ENCODE peak calls at places on chromosome 6, in six cellular contexts. P is transverse colon; C is activated naive CD8-positive, alpha-beta T cell treated with anti-CD3 and anti-CD28 coated beads, Interleukin-2, amount 50 U/mL, for 16 hours; D is cardiac muscle cell; W is HEK293T; L is endothelial cell. K is an unnamed sample.

GRCh38 chr6:88220493-88220892 is 54.3 kb upstream of the CNR1 start:
- DNase-seq in P (no peak), L (peak; percentile 28), C (no peak), W (peak; percentile 17), D (peak; percentile 14), K (no peak)

GRCh38 chr6:97440590-97441176 is 157.7 kb upstream of the MMS22L start:
- DNase-seq in L (peak; percentile 35), P (no peak), D (peak; percentile 33), C (no peak), W (peak; percentile 64), K (peak; percentile 64)

GRCh38 chr6:13702809-13703302 is 8.8 kb downstream of the RANBP9 start:
- DNase-seq in L (no peak), P (no peak), C (no peak), D (no peak), W (no peak), K (no peak)

GRCh38 chr6:148883270-148883669 is 136.4 kb downstream of the UST start:
- DNase-seq in C (no peak), D (no peak), L (no peak), P (no peak), W (no peak), K (no peak)

GRCh38 chr6:13397359-13398080 is 69.2 kb upstream of the TBC1D7 start:
- DNase-seq in C (no peak), P (peak; percentile 75), D (no peak), L (no peak), W (no peak), K (no peak)

GRCh38 chr6:100230115-100230975 is 234.4 kb downstream of the SIM1 start:
- DNase-seq in C (no peak), L (no peak), P (no peak), D (no peak), W (no peak), K (no peak)

GRCh38 chr6:71254323-71254722 is 34.3 kb upstream of the OGFRL1 start:
- DNase-seq in C (no peak), D (no peak), L (no peak), P (no peak), W (no peak), K (no peak)

GRCh38 chr6:15025416-15025815 is 220.5 kb upstream of the JARID2 start:
- DNase-seq in D (no peak), C (no peak), W (no peak), L (no peak), P (no peak), K (no peak)

GRCh38 chr6:87673237-87673636 is 28.8 kb downstream of the AKIRIN2 start:
- DNase-seq in D (no peak), W (no peak), L (no peak), C (no peak), P (no peak), K (no peak)

K was measured in nucleus accumbens.